ENCODE peak calls at places on chromosomes 4 and X, in six cellular contexts. M is Peyer's patch, A is RWPE2, O is HCT116, Y is RWPE1, V is mesendoderm. R is an unnamed sample.

GRCh38 chr4:38180456-38180855 is 220.3 kb downstream of the PTTG2 start:
- DNase-seq in O (no peak), M (no peak), Y (no peak), V (peak; percentile 56), A (no peak), R (peak; percentile 4)

GRCh38 chr4:8723222-8723980 is 130.8 kb downstream of the CPZ start:
- DNase-seq in M (peak; percentile 35), V (no peak), A (no peak), O (no peak), Y (no peak), R (no peak)

GRCh38 chr4:163070023-163070422 is 96.7 kb downstream of the NAF1 start:
- DNase-seq in Y (no peak), M (no peak), A (no peak), O (no peak), V (no peak), R (no peak)

GRCh38 chr4:99404595-99405287 is 30.4 kb downstream of the ADH7 start:
- DNase-seq in A (peak; percentile 50), O (peak; percentile 18), M (no peak), V (peak; percentile 5), Y (peak; percentile 72), R (peak; percentile 29)

GRCh38 chr4:142554412-142554811 is 291.7 kb downstream of the INPP4B start:
- DNase-seq in V (no peak), Y (no peak), A (no peak), M (no peak), O (no peak), R (no peak)

GRCh38 chr4:116070283-116070682 is 956.9 kb upstream of the NDST4 start:
- DNase-seq in A (no peak), O (no peak), V (no peak), Y (peak; percentile 12), M (no peak), R (no peak)

GRCh38 chrX:103831342-103831802 is 685 bp downstream of the RAB9B start:
- DNase-seq in V (no peak), O (no peak), A (no peak), M (no peak), Y (peak; percentile 70), R (no peak)

GRCh38 chrX:344371-344901 is 25.8 kb upstream of the GTPBP6 start:
- DNase-seq in V (no peak), O (no peak), A (no peak), M (no peak), Y (no peak), R (no peak)

GRCh38 chrX:10722804-10723364 is 102.5 kb upstream of the MID1 start:
- DNase-seq in Y (peak; percentile 38), M (no peak), A (no peak), V (peak; percentile 61), O (peak; percentile 10), R (peak; percentile 54)

GRCh38 chr4:165787516-165788274 is 85.3 kb upstream of the TLL1 start:
- DNase-seq in A (no peak), O (no peak), M (no peak), V (no peak), Y (no peak), R (no peak)

GRCh38 chr4:90317785-90318184 is 190.6 kb downstream of the CCSER1 start:
- DNase-seq in A (no peak), V (peak; percentile 6), Y (peak; percentile 56), O (peak; percentile 86), M (no peak), R (peak; percentile 82)

GRCh38 chr4:37528161-37528560 is 158.0 kb downstream of the RELL1 start:
- DNase-seq in Y (peak; percentile 31), V (no peak), M (no peak), O (no peak), A (no peak), R (no peak)

GRCh38 chrX:120358687-120359086 is 3.2 kb upstream of the ATP1B4 start:
- DNase-seq in Y (peak; percentile 59), M (no peak), A (no peak), O (no peak), V (no peak), R (no peak)

GRCh38 chr4:101724093-101724492 is 66.4 kb upstream of the BANK1 start:
- DNase-seq in M (no peak), A (no peak), Y (no peak), O (no peak), V (no peak), R (no peak)

GRCh38 chrX:63751481-63751880 is 33.5 kb downstream of the ARHGEF9 start:
- DNase-seq in O (no peak), M (no peak), A (no peak), V (no peak), Y (no peak), R (no peak)

GRCh38 chrX:70176938-70177533 is at the start of gene DGAT2L6:
- DNase-seq in O (no peak), A (no peak), Y (no peak), M (no peak), V (no peak), R (no peak)

GRCh38 chr4:156228706-156229105 is 275.0 kb upstream of the CTSO start:
- DNase-seq in Y (no peak), O (no peak), V (no peak), A (no peak), M (no peak), R (no peak)

GRCh38 chr4:45971108-45971507 is 152.7 kb downstream of the GABRG1 start:
- DNase-seq in O (no peak), M (no peak), A (no peak), Y (peak; percentile 1), V (no peak), R (no peak)

GRCh38 chrX:40749874-40750273 is 14.5 kb upstream of the MED14 start:
- DNase-seq in A (no peak), V (no peak), Y (no peak), M (no peak), O (no peak), R (peak; percentile 1)

GRCh38 chr4:2937146-2937857 is 25.9 kb downstream of the NOP14 start:
- DNase-seq in V (no peak), M (peak; percentile 51), A (peak; percentile 97), O (peak; percentile 68), Y (peak; percentile 91), R (no peak)
- H3K27ac ChIP-seq in V (no peak overlapping the region), M (no peak overlapping the region), A (peak overlapping the region; percentile 96), O (peak overlapping the region; percentile 96), Y (peak overlapping the region; percentile 92), R (no peak overlapping the region)

DNA sequence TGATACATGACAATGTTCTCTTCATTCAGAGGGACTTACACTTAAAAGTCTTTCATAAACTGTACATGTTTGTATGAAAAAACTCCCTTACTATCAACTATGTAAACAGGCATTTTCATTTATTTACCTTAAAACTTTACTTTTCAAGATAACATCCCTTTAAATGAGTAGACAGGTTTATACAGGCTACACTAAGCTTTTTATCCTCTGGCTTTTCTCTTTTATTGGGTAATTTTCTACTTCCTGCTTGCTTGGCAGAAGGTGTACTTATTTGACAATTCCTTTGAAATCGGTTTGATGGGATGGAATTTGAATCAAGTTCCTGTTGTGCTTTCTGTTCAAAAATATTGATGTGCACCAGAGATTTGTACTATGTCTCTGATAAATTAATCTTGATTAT is 81.4 kb downstream of the PTPN13 start:
- DNase-seq in A (no peak), M (no peak), V (no peak), Y (no peak), O (no peak), R (no peak)
- H3K27ac ChIP-seq in A (no peak overlapping the region), M (no peak overlapping the region), V (no peak overlapping the region), Y (no peak overlapping the region), O (no peak overlapping the region), R (no peak overlapping the region)

GRCh38 chr4:168531305-168531704 is 34.5 kb downstream of the PALLD start:
- DNase-seq in A (no peak), O (peak; percentile 86), M (no peak), V (no peak), Y (no peak), R (no peak)

GRCh38 chr4:168524897-168525296 is 28.0 kb downstream of the PALLD start:
- DNase-seq in Y (no peak), M (no peak), V (no peak), O (no peak), A (no peak), R (no peak)

GRCh38 chr4:168524006-168524405 is 27.2 kb downstream of the PALLD start:
- DNase-seq in V (no peak), Y (peak; percentile 16), O (no peak), M (no peak), A (no peak), R (peak; percentile 46)

GRCh38 chr4:168528131-168528949 is 31.5 kb downstream of the PALLD start:
- DNase-seq in Y (peak; percentile 15), V (no peak), A (no peak), M (no peak), O (no peak), R (no peak)

DNA sequence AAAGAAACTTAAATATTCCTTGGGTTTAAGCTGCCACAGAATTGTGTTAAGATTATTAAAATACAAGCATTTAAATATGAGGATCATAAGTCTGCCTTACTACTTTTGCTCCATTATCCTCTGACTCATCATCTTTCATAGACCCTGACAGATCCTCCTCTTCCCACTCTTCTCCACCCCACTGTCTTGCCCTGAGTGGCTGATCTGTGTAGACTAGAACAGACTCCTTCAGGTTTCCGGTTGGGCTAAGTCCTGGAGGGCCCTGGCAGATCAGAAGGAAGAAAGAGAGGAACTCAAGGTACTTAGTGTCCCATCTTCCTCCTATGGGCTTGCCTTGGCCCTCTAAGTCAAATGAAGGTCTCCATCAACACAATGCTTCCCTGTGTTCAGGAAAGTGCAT is 30.7 kb downstream of the PALLD start:
- DNase-seq in A (no peak), M (no peak), O (no peak), V (no peak), Y (no peak), R (no peak)
- H3K27ac ChIP-seq in A (peak overlapping the region; percentile 73), M (no peak overlapping the region), O (peak overlapping the region; percentile 89), V (no peak overlapping the region), Y (no peak overlapping the region), R (no peak overlapping the region)

DNA sequence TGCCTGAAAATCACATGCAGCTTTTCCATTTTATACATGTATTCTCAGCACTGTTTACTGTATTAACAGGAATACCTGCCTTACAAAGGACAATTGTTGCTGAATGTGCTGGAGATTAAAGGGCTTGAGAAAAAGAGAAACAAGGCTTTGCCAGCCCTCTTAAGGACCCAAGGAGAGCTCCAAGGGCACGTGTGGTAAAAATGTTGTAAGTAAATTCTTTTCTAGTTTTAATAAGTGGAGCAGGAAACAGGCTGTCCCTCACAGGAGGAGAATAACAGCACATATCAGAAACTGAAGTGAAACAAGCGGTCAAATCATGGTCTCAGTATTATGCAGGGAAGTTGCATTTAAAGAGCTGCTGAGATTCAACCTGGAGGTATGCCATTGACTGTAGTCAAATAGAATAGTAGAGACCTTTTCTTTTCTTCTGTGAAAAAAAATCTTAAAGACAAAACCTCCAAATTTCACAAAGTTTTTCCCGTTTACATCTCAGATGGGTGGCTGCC is 18.5 kb downstream of the IGFBP7 start:
- DNase-seq in Y (no peak), O (no peak), V (no peak), A (no peak), M (no peak), R (no peak)
- H3K27ac ChIP-seq in Y (no peak overlapping the region), O (no peak overlapping the region), V (no peak overlapping the region), A (no peak overlapping the region), M (no peak overlapping the region), R (peak overlapping the region; percentile 35)

GRCh38 chr4:144649646-144650045 is 3.7 kb downstream of the HHIP start:
- DNase-seq in M (no peak), V (peak; percentile 58), Y (no peak), O (no peak), A (no peak), R (peak; percentile 64)
- H3K27ac ChIP-seq in M (no peak overlapping the region), V (no peak overlapping the region), Y (no peak overlapping the region), O (no peak overlapping the region), A (no peak overlapping the region), R (peak overlapping the region; percentile 95)